ENCODE peak calls at places on chromosomes 13 and 19, in seven cellular contexts. W is transverse colon, E is spleen, T is sigmoid colon, X is breast epithelium, J is stomach, K is HCT116. N is an unnamed sample.

GRCh38 chr13:102555914-102556553 is 40.8 kb upstream of the TPP2 start:
- DNase-seq in J (no peak), W (no peak), E (no peak), K (peak; percentile 21), X (no peak), T (no peak), N (no peak)

GRCh38 chr19:27891411-27891810 is 1321.5 kb downstream of the UQCRFS1 start:
- DNase-seq in T (no peak), K (no peak), X (no peak), E (no peak), W (no peak), J (no peak), N (no peak)

GRCh38 chr19:44662686-44663085 is 8.6 kb upstream of the CEACAM19 start:
- DNase-seq in J (no peak), X (no peak), K (no peak), E (no peak), T (no peak), W (no peak), N (no peak)

GRCh38 chr13:37149380-37149779 is 43.9 kb upstream of the CSNK1A1L start:
- DNase-seq in K (no peak), W (no peak), X (no peak), T (no peak), J (no peak), E (no peak), N (no peak)

GRCh38 chr19:32607479-32607878 is 26.5 kb downstream of the PDCD5 start:
- DNase-seq in E (no peak), W (no peak), X (no peak), T (no peak), K (no peak), J (no peak), N (no peak)

GRCh38 chr19:33446156-33446917 is 72.8 kb downstream of the CEBPG start:
- DNase-seq in K (no peak), X (no peak), T (peak; percentile 59), W (no peak), J (no peak), E (peak; percentile 51), N (no peak)

GRCh38 chr19:54178581-54179261 is 5.8 kb upstream of the TMC4 start:
- DNase-seq in X (no peak), J (peak; percentile 51), T (no peak), K (no peak), E (peak; percentile 78), W (no peak), N (no peak)

GRCh38 chr19:13692096-13692495 is 72.2 kb upstream of the MRI1 start:
- DNase-seq in E (no peak), X (no peak), T (no peak), K (no peak), W (no peak), J (no peak), N (no peak)

GRCh38 chr13:48235100-48235813 is 2.3 kb downstream of the ITM2B start:
- DNase-seq in T (peak; percentile 68), X (peak; percentile 72), W (peak; percentile 28), K (no peak), E (no peak), J (peak; percentile 53), N (peak; percentile 68)

DNA sequence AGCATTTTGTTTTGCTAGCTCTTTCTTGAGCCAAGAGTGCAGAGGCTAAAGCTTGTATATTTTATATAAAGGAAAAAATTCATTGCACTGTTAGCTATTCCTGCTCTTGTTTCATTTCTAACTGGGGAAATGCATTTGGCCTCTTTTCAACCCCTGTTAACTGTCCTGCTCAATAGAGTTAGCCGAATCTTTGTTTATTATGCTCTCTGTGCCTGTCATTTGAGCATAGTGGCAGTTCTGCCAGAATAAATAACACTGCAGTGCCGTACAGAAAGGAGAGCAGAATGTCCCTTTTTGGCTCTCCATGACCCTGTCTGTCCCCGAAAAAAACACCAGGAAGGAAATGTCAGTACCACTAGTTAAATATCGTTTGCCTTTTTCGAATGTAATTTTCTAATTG is 350.8 kb downstream of the MYO16 start:
- DNase-seq in W (no peak), X (no peak), K (no peak), J (no peak), E (no peak), T (no peak), N (no peak)
- H3K27ac ChIP-seq in W (no peak overlapping the region), X (no peak overlapping the region), K (no peak overlapping the region), J (no peak overlapping the region), E (no peak overlapping the region), T (no peak overlapping the region), N (no peak overlapping the region)

GRCh38 chr13:44311011-44311481 is 62.6 kb upstream of the SERP2 start:
- DNase-seq in T (peak; percentile 85), X (peak; percentile 81), W (no peak), K (no peak), J (peak; percentile 70), E (no peak), N (no peak)
- TF ChIP-seq POLR2AphosphoS5 in T (peak; percentile 57), X (peak; percentile 31), W (no peak), K (no peak), J (peak; percentile 18), E (no peak), N (no peak)

GRCh38 chr19:1169921-1170885 is 3.9 kb downstream of the SBNO2 start:
- DNase-seq in K (no peak), W (peak; percentile 54), E (peak; percentile 79), T (peak; percentile 95), X (peak; percentile 76), J (peak; percentile 56), N (no peak)

GRCh38 chr19:1170938-1171754 is 2.9 kb downstream of the SBNO2 start:
- DNase-seq in K (no peak), X (no peak), E (peak; percentile 79), W (no peak), J (no peak), T (no peak), N (no peak)

GRCh38 chr19:1167687-1168561 is 6.1 kb downstream of the SBNO2 start:
- DNase-seq in E (peak; percentile 77), W (no peak), T (no peak), X (no peak), K (no peak), J (no peak), N (no peak)

GRCh38 chr19:1168562-1168873 is 5.5 kb downstream of the SBNO2 start:
- DNase-seq in T (no peak), W (no peak), E (no peak), J (no peak), K (no peak), X (no peak), N (no peak)

DNA sequence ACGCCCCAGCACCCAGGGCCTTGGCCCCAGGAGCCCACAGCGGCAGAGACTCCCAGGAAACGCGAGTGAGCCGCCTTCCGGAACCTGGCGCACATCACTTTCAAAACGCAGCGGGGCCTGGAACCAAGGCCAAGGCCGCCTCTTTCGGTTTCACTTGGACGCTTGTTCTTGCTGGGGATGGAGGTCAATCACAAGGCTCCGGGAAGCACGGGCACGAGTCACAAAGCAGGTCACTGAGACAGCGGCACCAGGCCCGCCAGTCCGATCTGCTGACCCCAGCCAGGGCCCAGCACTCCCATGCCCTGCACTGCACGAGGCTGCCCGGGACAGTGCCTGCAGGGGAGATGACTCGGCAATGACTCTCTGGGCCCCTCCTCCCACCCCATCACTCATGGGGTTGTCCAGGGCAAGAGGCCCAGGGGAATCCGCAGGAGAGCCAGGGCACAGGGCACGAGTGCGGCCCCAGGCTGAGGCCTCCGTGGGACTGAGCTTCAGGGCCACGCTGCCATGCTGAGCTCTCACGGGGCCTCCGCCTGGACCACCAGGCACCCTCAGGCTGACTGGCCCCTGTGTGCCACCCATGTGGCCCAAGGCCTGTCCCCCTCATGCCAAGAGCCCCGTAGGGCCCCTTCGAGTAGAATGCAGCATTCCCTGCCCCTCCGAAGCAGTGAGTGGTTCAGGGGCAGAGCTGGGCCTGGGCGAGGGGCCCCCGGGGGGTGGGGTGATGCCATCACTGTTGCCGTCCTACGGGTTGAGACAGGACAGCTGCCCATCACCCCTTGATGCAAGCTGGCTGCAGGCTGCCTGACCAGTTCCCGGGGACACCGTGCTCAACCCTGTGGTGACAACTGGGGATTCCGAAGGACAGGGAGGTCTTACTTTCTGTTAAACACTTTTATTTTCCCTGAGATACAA is 4.9 kb downstream of the SBNO2 start:
- DNase-seq in E (peak; percentile 85), W (no peak), X (no peak), K (no peak), J (peak; percentile 82), T (peak; percentile 80), N (no peak)
- H3K27ac ChIP-seq in E (peak overlapping the region; percentile 80), W (peak overlapping the region; percentile 76), X (peak overlapping the region; percentile 87), K (peak overlapping the region; percentile 60), J (peak overlapping the region; percentile 98), T (peak overlapping the region; percentile 93), N (no peak overlapping the region)

GRCh38 chr13:96377835-96378234 is 287.9 kb downstream of the HS6ST3 start:
- DNase-seq in E (no peak), J (no peak), W (no peak), T (no peak), K (no peak), X (no peak), N (no peak)
- TF ChIP-seq POLR2AphosphoS5 in E (no peak), J (no peak), W (no peak), T (no peak), K (no peak), X (no peak), N (no peak)

DNA sequence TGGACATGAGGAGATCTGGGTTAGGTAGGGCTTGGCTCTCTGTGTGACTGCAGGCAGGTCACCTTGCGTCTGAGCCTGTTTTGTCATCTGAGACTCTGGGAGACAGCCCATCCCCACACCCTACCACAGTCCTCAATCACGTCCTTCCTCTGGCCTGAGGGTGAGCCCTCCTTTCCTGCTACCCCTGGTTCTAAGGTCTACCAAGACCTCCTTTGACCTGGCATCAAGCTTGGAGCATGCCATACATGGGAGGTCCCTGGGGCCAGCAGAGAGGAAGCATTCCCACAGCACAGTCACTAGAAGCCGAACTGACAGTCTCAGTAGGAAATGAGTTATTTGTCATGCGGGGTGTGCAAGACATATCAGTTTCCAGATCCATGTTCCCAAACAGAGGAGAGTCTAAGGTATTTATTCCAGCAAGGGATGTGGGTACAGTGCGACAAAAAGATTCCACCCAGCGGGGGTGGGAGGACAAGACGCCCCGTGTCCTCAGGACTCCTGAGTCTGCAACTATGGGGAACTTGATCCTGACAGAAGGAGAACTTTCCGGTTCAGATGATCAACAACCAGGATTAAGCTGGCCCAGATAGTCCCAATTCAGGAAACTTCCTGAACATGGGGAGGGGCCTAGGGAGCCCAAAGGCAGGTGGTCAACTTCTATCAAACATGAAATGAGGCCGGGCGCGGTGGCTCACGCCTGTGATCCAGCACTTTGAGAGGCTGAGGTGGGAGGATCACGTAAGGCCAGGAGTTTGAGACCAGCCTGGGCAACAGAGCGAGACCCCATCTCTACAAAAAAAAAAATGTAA is 9.5 kb downstream of the ARRDC2 start:
- DNase-seq in J (no peak), W (no peak), K (no peak), E (no peak), X (no peak), T (no peak), N (no peak)
- H3K27ac ChIP-seq in J (peak overlapping the region; percentile 89), W (peak overlapping the region; percentile 68), K (no peak overlapping the region), E (peak overlapping the region; percentile 72), X (peak overlapping the region; percentile 68), T (peak overlapping the region; percentile 82), N (no peak overlapping the region)

DNA sequence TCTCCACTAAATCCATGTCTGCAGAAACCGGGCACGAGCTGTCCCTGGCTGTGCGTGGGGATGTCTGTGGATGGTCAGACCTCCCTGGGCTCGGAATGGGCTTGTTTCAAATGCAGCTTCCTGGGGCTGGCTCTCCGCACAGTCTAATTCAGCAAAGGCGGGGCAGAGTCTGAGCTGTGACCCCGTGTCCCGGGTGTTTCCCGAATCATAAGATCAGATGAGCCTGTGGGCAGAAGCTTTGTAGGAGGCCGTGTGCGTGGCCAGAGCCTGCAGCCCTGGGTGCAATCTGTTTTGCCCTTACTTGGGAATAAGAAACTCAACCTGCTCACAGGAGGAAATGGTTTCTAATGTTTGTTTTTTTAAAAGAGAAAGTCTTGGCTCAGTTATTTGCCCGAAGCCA is 13.9 kb upstream of the GNA11 start:
- DNase-seq in E (no peak), K (no peak), X (peak; percentile 77), W (peak; percentile 79), J (no peak), T (peak; percentile 72), N (no peak)
- TF ChIP-seq POLR2AphosphoS5 in E (no peak), K (no peak), X (peak; percentile 16), W (peak; percentile 74), J (no peak), T (no peak), N (no peak)

GRCh38 chr13:59445812-59446211 is 717.9 kb downstream of the DIAPH3 start:
- DNase-seq in J (no peak), T (no peak), K (no peak), E (no peak), W (no peak), X (no peak), N (no peak)
- H3K27ac ChIP-seq in J (no peak overlapping the region), T (no peak overlapping the region), K (no peak overlapping the region), E (no peak overlapping the region), W (no peak overlapping the region), X (no peak overlapping the region), N (no peak overlapping the region)

N was measured in SK-N-MC.